ENCODE peak calls at places on chromosomes 11 and 22, in nine cellular contexts. X, R, Q, G, C, I, E, V and U are unnamed samples.

GRCh38 chr22:43241138-43241597 is 54.2 kb upstream of the TTLL12 start:
- DNase-seq in X (no peak), R (no peak), Q (no peak), G (no peak), C (no peak), I (peak; percentile 31), E (no peak), V (no peak), U (no peak)

GRCh38 chr11:64120951-64121569 is 44.9 kb downstream of the MACROD1 start:
- DNase-seq in X (no peak), R (no peak), Q (peak; percentile 86), G (no peak), C (no peak), I (no peak), E (no peak), V (no peak), U (no peak)

GRCh38 chr11:1520209-1520986 is 33.8 kb upstream of the MOB2 start:
- DNase-seq in X (no peak), R (no peak), Q (no peak), G (no peak), C (no peak), I (peak; percentile 72), E (no peak), V (no peak), U (no peak)

GRCh38 chr11:15667127-15667725 is 552.5 kb downstream of the INSC start:
- DNase-seq in X (no peak), R (no peak), Q (no peak), G (no peak), C (no peak), I (no peak), E (no peak), V (no peak), U (peak; percentile 66)

GRCh38 chr11:93765551-93765950 is 18.5 kb upstream of the MED17 start:
- DNase-seq in X (no peak), R (no peak), Q (no peak), G (no peak), C (no peak), I (no peak), E (no peak), V (no peak), U (no peak)

GRCh38 chr11:72413914-72414628 is 20.3 kb downstream of the CLPB start:
- DNase-seq in X (peak; percentile 86), R (peak; percentile 80), Q (peak; percentile 92), G (peak; percentile 81), C (peak; percentile 86), I (peak; percentile 90), E (peak; percentile 92), V (peak; percentile 86), U (peak; percentile 97)

GRCh38 chr11:27698872-27699241 is 1.4 kb downstream of the BDNF start:
- DNase-seq in X (peak; percentile 65), R (peak; percentile 90), Q (peak; percentile 77), G (peak; percentile 88), C (peak; percentile 66), I (peak; percentile 77), E (peak; percentile 74), V (peak; percentile 57), U (no peak)

GRCh38 chr11:31214337-31214736 is 155.2 kb downstream of the DCDC1 start:
- DNase-seq in X (no peak), R (no peak), Q (no peak), G (no peak), C (no peak), I (peak; percentile 4), E (no peak), V (no peak), U (no peak)

GRCh38 chr22:19951351-19951750 is 9.7 kb upstream of the TXNRD2 start:
- DNase-seq in X (no peak), R (no peak), Q (no peak), G (no peak), C (no peak), I (no peak), E (no peak), V (no peak), U (no peak)

GRCh38 chr11:102603091-102603490 is 22.0 kb downstream of the MMP20 start:
- DNase-seq in X (no peak), R (no peak), Q (no peak), G (no peak), C (no peak), I (no peak), E (no peak), V (peak; percentile 13), U (no peak)

DNA sequence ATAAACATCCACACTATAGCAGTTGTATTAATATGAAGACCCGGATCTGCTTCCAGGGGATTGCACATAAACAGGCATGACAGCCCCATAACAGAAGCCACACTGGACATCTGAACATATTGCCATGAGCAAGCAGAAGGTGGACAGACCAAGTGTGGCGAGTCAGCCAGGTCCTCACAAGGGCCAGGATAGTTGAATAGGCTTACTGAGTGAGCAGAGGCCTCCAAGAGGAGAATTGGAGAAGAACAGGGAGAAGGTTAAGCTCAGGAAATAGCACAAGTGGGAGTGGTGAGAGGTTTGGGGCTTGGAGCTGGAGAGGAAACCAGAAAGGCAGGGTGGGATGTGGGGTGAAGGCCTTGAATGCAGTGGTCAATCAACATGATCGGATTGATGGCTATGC is 10.8 kb downstream of the SLC35C1 start:
- DNase-seq in X (no peak), R (peak; percentile 32), Q (peak; percentile 18), G (peak; percentile 58), C (no peak), I (peak; percentile 54), E (no peak), V (no peak), U (no peak)
- TF ChIP-seq CTCF in X (no peak), R (no peak), Q (no peak), G (no peak), C (no peak), I (peak; percentile 16), E (no peak), V (no peak), U (no peak)

DNA sequence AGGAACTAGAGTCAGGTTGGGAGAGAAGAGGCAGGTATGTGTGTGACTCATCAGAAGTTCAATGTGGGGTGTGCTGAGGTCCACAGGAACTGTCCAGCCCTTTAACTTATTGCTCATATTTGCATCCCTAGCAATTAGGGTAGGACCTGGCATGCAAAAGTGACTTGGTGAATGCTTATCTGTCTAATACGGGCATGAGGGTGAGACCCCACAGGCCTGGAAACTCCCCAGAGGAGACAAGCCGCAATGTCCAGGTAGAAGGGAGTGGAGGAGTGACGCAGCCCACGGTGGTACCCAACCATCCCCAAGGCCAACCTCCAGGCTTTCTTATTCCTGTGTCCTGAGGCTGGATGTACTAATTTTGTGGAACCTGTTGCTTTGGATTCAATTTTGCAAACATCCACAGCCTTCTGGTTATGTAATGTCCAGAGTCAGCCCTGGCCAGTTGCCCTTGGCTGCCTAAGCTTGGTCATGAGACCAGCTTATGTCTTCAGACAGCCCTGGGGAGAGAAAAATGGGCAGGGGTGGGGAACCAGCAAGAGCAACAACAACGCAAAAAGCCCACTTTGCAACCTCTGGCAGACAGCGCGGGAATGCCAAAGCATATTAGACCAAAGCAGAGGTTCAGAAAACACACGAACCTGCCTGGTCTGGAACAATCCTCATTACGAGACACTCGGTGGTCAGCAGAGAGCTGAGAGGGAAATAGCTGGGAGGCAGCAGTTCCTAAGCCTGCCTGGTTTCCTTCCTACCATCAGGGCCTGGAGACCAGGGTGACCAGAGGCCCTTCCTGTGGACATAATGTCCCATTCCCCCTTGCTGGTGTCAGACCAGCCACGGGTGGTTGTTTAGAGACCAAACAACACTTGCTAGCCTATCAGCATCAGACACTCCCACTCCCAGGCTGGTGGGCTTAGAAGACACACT is 49.3 kb downstream of the TIMP3 start:
- DNase-seq in X (peak; percentile 93), R (no peak), Q (peak; percentile 97), G (no peak), C (peak; percentile 63), I (no peak), E (peak; percentile 43), V (peak; percentile 93), U (peak; percentile 94)
- TF ChIP-seq EP300 in X (no peak), R (no peak), Q (no peak), G (no peak), C (no peak), I (no peak), E (no peak), V (no peak), U (no peak)

DNA sequence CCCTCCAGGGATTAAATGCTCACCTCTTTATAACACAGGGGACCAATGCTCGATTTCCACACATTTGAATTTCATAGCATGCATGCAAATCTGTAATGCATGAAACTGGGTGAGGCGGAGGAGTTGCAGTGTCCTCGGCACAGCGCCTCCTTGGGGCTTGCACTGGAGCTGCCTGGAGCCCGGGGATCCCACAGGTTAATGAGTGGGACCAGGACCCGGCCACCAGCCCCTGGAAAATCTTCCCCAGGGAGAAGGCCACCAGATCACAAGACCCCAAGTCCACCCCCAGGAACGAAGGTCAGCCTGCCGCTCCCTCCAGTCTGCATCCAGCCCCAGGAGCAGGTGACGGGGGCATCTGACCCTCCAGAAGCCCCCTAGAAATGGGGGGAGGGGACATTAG is 119.1 kb downstream of the MN1 start:
- DNase-seq in X (no peak), R (no peak), Q (no peak), G (no peak), C (no peak), I (peak; percentile 52), E (no peak), V (no peak), U (no peak)
- TF ChIP-seq CTCF in X (no peak), R (peak; percentile 33), Q (no peak), G (no peak), C (no peak), I (peak; percentile 51), E (no peak), V (no peak), U (no peak)

GRCh38 chr22:31233001-31233400 is 20.9 kb downstream of the LIMK2 start:
- DNase-seq in X (no peak), R (no peak), Q (no peak), G (no peak), C (no peak), I (no peak), E (no peak), V (no peak), U (no peak)

GRCh38 chr22:31229402-31230140 is 17.5 kb downstream of the LIMK2 start:
- DNase-seq in X (peak; percentile 64), R (peak; percentile 46), Q (peak; percentile 84), G (no peak), C (peak; percentile 78), I (peak; percentile 32), E (peak; percentile 81), V (no peak), U (no peak)

GRCh38 chr22:31228425-31228824 is 16.3 kb downstream of the LIMK2 start:
- DNase-seq in X (no peak), R (no peak), Q (no peak), G (no peak), C (no peak), I (no peak), E (no peak), V (no peak), U (no peak)

GRCh38 chr22:31230155-31230870 is 18.2 kb downstream of the LIMK2 start:
- DNase-seq in X (no peak), R (no peak), Q (no peak), G (no peak), C (no peak), I (no peak), E (no peak), V (peak; percentile 48), U (no peak)

DNA sequence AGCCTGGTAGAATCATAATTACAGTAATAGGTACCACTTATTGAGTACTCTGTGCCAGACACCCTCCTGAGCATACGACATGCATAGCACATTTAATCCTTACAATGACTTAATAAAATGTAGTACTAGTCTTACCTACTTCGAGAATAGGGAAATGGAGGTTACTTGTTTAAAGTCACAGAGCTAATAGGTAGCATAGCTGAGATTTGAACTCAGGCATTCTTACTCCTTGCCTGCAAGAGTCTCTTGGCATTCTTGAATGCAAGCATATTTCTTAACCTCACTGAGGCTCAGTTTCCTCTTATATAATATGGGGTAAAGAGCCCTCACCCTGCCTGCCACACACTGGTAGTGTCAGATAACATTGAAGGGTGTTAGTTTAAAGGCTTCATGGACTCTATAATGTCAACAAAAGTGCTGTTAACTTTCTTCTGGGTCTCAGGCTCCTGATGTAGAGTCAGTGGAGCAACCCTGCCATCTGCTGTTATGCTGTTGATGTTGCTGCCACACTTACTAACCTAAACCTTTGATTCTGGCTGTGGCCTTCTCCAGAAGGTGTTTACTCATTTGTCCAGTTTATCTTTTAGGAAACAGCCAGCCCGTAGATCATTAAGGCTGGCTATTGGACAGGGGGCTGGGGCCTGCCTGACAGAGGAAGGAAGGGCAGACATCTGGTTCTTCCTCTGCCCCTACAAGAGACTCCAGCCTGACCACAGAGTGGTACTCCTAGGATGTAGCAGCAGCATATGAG is 18.9 kb downstream of the LIMK2 start:
- DNase-seq in X (peak; percentile 56), R (peak; percentile 37), Q (no peak), G (no peak), C (peak; percentile 69), I (peak; percentile 61), E (peak; percentile 68), V (peak; percentile 59), U (no peak)
- TF ChIP-seq EP300 in X (no peak), R (no peak), Q (no peak), G (no peak), C (no peak), I (no peak), E (no peak), V (no peak), U (no peak)